ENCODE peak calls at places on chromosomes 4 and X, in four cellular contexts. E is progenitor cell of endocrine pancreas, U is cardiac fibroblast, K is left ventricle myocardium inferior. R is an unnamed sample.

GRCh38 chr4:114600066-114600552 is 1.5 kb downstream of the UGT8 start:
- DNase-seq in E (no peak), U (no peak), K (no peak), R (no peak)

GRCh38 chr4:101527186-101527585 is 179.9 kb upstream of the PPP3CA start:
- DNase-seq in E (no peak), U (no peak), K (no peak), R (no peak)

GRCh38 chr4:6228158-6229067 is 28.1 kb upstream of the JAKMIP1 start:
- DNase-seq in E (no peak), U (no peak), K (no peak), R (peak)

GRCh38 chr4:166637816-166638215 is 596.5 kb downstream of the SPOCK3 start:
- DNase-seq in E (no peak), U (no peak), K (no peak), R (no peak)

GRCh38 chrX:110665636-110666035 is 130.0 kb downstream of the CHRDL1 start:
- DNase-seq in E (peak), U (peak), K (peak), R (no peak)

GRCh38 chrX:15269618-15270521 is at the start of gene ASB9:
- DNase-seq in E (peak), U (peak), K (no peak), R (peak)

GRCh38 chr4:112348488-112349158 is 51.5 kb downstream of the ALPK1 start:
- DNase-seq in E (no peak), U (peak), K (peak), R (no peak)

GRCh38 chr4:111127842-111128241 is 505.0 kb upstream of the PITX2 start:
- DNase-seq in E (no peak), U (no peak), K (no peak), R (no peak)

GRCh38 chr4:155403886-155404285 is 27.1 kb upstream of the MAP9 start:
- DNase-seq in E (no peak), U (peak), K (no peak), R (no peak)

GRCh38 chr4:168856312-168856711 is 153.7 kb downstream of the CBR4 start:
- DNase-seq in E (no peak), U (peak), K (no peak), R (no peak)

GRCh38 chrX:1807301-1807731 is 192.5 kb downstream of the ASMT start:
- DNase-seq in E (no peak), U (peak), K (no peak), R (no peak)

DNA sequence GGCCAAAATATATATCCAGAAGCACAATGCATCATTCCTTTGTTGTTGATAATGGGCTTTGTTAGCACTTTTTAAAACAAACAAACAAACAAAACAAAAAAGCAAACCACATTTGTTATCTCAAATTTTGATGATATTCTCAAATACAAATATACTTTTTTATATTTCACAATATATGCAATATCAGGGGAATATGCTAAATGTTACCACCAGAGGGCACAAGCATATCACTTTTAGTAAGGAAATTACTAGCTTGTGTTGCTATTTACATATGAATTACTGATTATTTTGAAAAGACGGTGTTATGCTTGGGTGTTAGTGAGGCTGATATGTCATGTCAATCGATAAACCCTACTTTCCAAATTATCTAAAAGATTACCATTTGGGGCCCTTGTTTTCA is 29.1 kb downstream of the RIPPLY1 start:
- DNase-seq in E (no peak), U (peak), K (no peak), R (no peak)
- TF ChIP-seq CTCF in E (peak), U (peak), K (peak), R (peak)

GRCh38 chr4:88660446-88661294 is 37.0 kb downstream of the NAP1L5 start:
- DNase-seq in E (no peak), U (peak), K (no peak), R (no peak)

GRCh38 chr4:88659890-88660208 is 37.8 kb downstream of the NAP1L5 start:
- DNase-seq in E (no peak), U (no peak), K (no peak), R (no peak)

GRCh38 chr4:88655226-88655625 is 42.4 kb downstream of the NAP1L5 start:
- DNase-seq in E (no peak), U (no peak), K (no peak), R (no peak)

GRCh38 chr4:88661724-88662123 is 35.9 kb downstream of the NAP1L5 start:
- DNase-seq in E (no peak), U (peak), K (no peak), R (no peak)

DNA sequence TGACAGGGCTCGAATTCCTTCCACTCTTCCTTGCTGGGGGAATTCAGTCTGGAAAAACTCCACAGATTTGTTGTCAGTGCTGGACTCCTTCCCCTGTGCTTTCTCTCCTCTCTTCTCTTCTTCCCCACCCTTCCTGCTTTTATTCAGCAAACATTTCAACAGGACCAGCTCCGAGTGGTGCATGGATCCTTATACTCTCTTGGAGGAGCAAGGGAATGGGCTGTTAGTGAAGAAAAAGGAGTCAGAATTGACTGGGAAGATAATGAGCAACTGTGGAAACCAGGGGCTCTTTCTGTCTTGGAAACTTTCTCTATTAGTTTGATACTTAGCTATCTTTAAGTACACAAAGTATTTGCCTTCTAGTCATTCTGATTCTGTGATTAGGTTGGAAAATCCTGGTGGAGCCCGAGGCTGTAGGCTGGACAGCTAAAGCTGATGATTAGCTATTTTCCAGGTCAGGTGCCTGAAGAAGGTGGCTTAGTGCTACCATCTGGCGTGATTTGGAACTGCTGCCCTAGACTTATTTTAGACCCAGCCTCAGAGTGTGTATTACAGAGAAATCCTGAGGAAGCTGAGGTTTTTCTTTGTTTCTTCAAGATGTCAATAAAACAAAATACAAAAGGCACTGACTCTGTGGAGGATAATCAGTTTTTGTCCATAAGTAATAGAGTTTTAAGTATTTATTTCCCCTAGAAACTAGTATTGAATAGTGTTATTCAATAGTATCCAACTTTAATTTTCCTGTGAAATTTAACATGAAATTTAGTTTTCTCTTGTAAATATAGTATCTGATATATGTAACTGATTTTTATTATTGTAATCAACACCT is 38.4 kb downstream of the NAP1L5 start:
- DNase-seq in E (no peak), U (peak), K (no peak), R (no peak)
- TF ChIP-seq CTCF in E (peak), U (peak), K (peak), R (peak)

DNA sequence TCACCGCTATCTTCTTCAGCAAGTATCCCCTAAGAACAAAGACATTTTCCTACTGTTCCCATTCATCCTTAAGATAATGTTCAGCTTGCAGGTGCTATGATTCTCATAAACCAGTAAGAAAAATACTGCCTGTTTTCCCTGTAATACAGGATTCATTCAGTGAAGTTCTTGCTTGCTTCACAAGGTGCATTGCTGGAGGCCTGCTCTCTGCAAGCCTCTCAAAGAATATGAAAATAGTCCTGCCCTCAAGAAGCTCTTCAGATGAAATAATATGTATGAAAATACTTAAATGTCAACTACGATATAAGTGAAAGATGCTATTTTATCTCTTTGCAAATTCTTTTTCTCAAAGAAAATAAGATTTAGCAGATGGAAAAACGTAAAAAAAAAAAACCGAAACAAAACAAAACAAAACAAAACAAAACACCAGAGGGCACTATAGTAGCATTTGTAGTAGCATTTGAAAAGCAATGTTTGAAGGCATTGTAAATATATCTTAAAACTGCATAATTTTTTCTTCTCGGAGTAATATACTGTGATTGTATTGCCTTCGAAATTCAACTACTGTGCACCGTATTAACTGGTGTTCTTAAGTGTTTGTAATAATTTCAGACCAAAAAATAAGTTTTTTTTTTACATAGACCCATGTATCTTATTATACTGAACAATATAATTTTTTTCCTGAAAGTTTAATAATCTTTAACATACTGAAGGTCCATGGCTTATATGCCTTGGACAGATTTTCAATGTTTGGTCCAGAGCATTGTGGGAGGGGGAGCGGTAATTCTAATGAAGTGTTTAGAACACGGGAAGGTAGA is 26.0 kb downstream of the ADH4 start:
- DNase-seq in E (no peak), U (peak), K (no peak), R (no peak)
- TF ChIP-seq CTCF in E (peak), U (peak), K (peak), R (peak)

GRCh38 chr4:67700874-67701850 is at the start of gene UBA6:
- DNase-seq in E (peak), U (peak), K (peak), R (peak)
- TF ChIP-seq CTCF in E (peak), U (peak), K (peak), R (peak)

R was measured in CD14-positive monocyte.